ENCODE peak calls at places on chromosomes 4 and X, in four cellular contexts. G is A549, Q is PC-3, I is hepatocyte. Z is an unnamed sample.

GRCh38 chr4:94621491-94622080 is 136.2 kb upstream of the BMPR1B start:
- DNase-seq in G (peak; percentile 57), Q (peak; percentile 67), I (peak; percentile 69), Z (peak; percentile 64)

GRCh38 chr4:177107288-177107901 is 202.3 kb upstream of the NEIL3 start:
- DNase-seq in G (no peak), Q (no peak), I (no peak), Z (no peak)

GRCh38 chr4:77418333-77418732 is 187.3 kb upstream of the CXCL13 start:
- DNase-seq in G (peak; percentile 23), Q (peak; percentile 41), I (peak; percentile 36), Z (no peak)

GRCh38 chr4:163492951-163493504 is 1.5 kb upstream of the TMA16 start:
- DNase-seq in G (peak; percentile 45), Q (peak; percentile 8), I (no peak), Z (peak; percentile 9)

GRCh38 chr4:151854731-151855130 is 93.9 kb upstream of the GATB start:
- DNase-seq in G (no peak), Q (no peak), I (no peak), Z (no peak)

GRCh38 chr4:6894086-6894478 is 15.5 kb upstream of the TBC1D14 start:
- DNase-seq in G (no peak), Q (no peak), I (no peak), Z (no peak)

GRCh38 chrX:84956304-84956703 is 47.4 kb upstream of the APOOL start:
- DNase-seq in G (no peak), Q (no peak), I (no peak), Z (no peak)

GRCh38 chr4:78592104-78592783 is 40.7 kb downstream of the ANXA3 start:
- DNase-seq in G (peak; percentile 12), Q (peak; percentile 27), I (no peak), Z (no peak)

GRCh38 chr4:12852338-12853307 is 631.5 kb downstream of the RAB28 start:
- DNase-seq in G (peak; percentile 61), Q (peak; percentile 73), I (peak; percentile 83), Z (peak; percentile 49)

GRCh38 chr4:180333156-180333555 is 1910.0 kb upstream of the TENM3 start:
- DNase-seq in G (no peak), Q (peak; percentile 53), I (no peak), Z (no peak)

GRCh38 chrX:129642641-129643040 is 12.1 kb downstream of the APLN start:
- DNase-seq in G (no peak), Q (no peak), I (no peak), Z (no peak)

GRCh38 chr4:128311659-128312392 is 24.2 kb upstream of the PGRMC2 start:
- DNase-seq in G (no peak), Q (peak; percentile 45), I (no peak), Z (no peak)

GRCh38 chr4:121164291-121164690 is at the start of gene TNIP3:
- DNase-seq in G (no peak), Q (peak; percentile 5), I (no peak), Z (peak; percentile 79)

GRCh38 chrX:103571726-103572125 is 13.6 kb upstream of the TCEAL4 start:
- DNase-seq in G (no peak), Q (no peak), I (no peak), Z (no peak)

GRCh38 chr4:1794809-1795303 is 1.8 kb downstream of the FGFR3 start:
- DNase-seq in G (no peak), Q (no peak), I (no peak), Z (no peak)

GRCh38 chr4:25826074-25826752 is 36.6 kb downstream of the SEL1L3 start:
- DNase-seq in G (no peak), Q (no peak), I (no peak), Z (no peak)

GRCh38 chrX:45783002-45783401 is 582.3 kb upstream of the DIPK2B start:
- DNase-seq in G (no peak), Q (no peak), I (no peak), Z (no peak)

GRCh38 chrX:45784590-45784989 is 583.9 kb upstream of the DIPK2B start:
- DNase-seq in G (no peak), Q (no peak), I (no peak), Z (peak; percentile 12)

GRCh38 chrX:45778621-45779020 is 577.9 kb upstream of the DIPK2B start:
- DNase-seq in G (no peak), Q (no peak), I (no peak), Z (no peak)

DNA sequence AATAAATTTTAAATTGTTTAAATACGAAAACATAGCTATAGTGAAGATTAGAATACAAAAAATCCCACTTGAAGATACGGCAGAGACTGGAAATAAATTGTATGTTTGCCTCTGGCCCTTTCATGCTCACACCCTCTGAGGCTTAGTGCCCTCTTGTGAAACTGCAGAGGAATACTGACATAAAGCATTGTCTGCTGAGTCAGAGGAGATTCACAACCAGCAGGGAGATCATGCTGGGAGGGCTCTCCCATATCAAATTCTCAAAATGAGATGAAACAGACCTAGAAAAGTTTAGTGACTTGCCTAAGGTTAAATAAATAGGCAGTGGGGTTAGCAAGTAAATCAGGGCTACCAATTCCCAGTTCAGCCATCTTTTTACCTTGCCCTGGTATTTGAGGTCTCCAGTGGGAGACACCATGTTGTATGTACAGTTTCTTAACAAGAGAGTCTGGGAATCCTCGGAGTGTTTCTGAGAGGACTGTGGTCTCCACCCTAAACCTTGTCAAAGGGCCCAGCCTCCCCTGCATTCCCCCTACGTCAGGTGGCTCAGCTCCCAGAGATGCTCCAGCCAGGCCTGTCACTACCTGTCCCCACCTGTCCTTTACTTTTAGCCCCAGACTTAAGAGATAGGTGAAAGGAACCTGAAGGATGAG is 581.4 kb upstream of the DIPK2B start:
- DNase-seq in G (peak; percentile 71), Q (peak; percentile 78), I (peak; percentile 47), Z (peak; percentile 43)
- H3K4me2 ChIP-seq in G (peak overlapping the region; percentile 54), Q (peak overlapping the region; percentile 23), I (no peak overlapping the region), Z (no peak overlapping the region)

GRCh38 chrX:30804462-30804861 is 84.6 kb downstream of the TAB3 start:
- DNase-seq in G (no peak), Q (no peak), I (no peak), Z (no peak)
- H3K4me2 ChIP-seq in G (no peak overlapping the region), Q (no peak overlapping the region), I (no peak overlapping the region), Z (no peak overlapping the region)

GRCh38 chrX:132954323-132954722 is 4.1 kb downstream of the HS6ST2 start:
- DNase-seq in G (no peak), Q (peak; percentile 70), I (no peak), Z (no peak)
- H3K4me2 ChIP-seq in G (no peak overlapping the region), Q (peak overlapping the region; percentile 79), I (no peak overlapping the region), Z (no peak overlapping the region)

DNA sequence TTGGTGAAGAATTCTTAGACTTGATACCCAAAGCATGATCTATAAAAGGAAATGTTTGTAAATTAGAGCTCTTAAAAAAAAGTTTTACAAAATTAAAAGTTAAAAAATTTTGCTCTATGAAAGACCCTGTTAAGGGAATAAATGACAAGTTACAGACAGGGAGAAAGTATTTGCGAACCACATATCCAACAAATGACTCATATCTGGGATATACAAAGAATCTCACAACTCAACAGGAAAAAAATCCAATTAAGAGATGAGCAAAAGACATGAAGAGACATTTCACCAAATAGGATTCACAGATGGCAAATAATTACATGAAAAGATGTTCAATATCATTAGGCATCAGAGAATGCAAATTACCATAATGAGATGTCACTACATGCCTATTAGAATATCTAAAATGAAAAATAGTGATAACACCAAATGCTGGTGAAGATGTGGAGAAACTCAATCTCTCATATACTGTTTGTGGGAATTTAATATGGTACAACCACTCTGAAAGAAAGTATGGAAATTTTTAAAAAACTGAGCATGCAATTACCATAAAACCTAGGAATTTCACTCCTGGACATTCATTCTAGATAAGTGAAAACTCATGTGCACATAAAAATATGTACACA is 100.8 kb upstream of the EOLA2 start:
- DNase-seq in G (peak; percentile 12), Q (peak; percentile 49), I (no peak), Z (no peak)
- H3K4me2 ChIP-seq in G (peak overlapping the region; percentile 61), Q (no peak overlapping the region), I (no peak overlapping the region), Z (no peak overlapping the region)

Z was measured in endothelial cell of umbilical vein.